ENCODE peak calls at places on chromosome 6, in nine cellular contexts. F, R, X, T, Z, O, Q, G and E are unnamed samples. For H3K27me3 and H3K36me3, the result is how much of the 10 kb centered on the place peaks cover.

GRCh38 chr6:6557871-6558270 is 30.6 kb upstream of the LY86 start:
- DNase-seq in F (no peak), R (no peak), X (no peak), T (no peak), Z (no peak), O (no peak), Q (no peak), G (no peak), E (no peak)

GRCh38 chr6:26032387-26033131 is 54.7 kb upstream of the HFE start:
- DNase-seq in F (no peak), R (no peak), X (peak), T (peak), Z (peak), O (no peak), Q (peak), G (no peak), E (no peak)

GRCh38 chr6:121413831-121414368 is 21.5 kb upstream of the GJA1 start:
- DNase-seq in F (no peak), R (peak), X (no peak), T (peak), Z (no peak), O (no peak), Q (no peak), G (no peak), E (no peak)

GRCh38 chr6:79810878-79811277 is 136.5 kb downstream of the ELOVL4 start:
- DNase-seq in F (no peak), R (no peak), X (no peak), T (no peak), Z (no peak), O (no peak), Q (no peak), G (no peak), E (no peak)

GRCh38 chr6:123448306-123448884 is 188.4 kb downstream of the TRDN start:
- DNase-seq in F (no peak), R (no peak), X (no peak), T (no peak), Z (no peak), O (no peak), Q (no peak), G (no peak), E (no peak)

GRCh38 chr6:141685416-141685815 is 447.3 kb upstream of the GJE1 start:
- DNase-seq in F (no peak), R (peak), X (no peak), T (no peak), Z (peak), O (no peak), Q (no peak), G (no peak), E (no peak)

GRCh38 chr6:81741689-81742088 is 10.8 kb downstream of the TENT5A start:
- DNase-seq in F (no peak), R (no peak), X (no peak), T (no peak), Z (no peak), O (no peak), Q (no peak), G (no peak), E (no peak)

GRCh38 chr6:170083236-170084051 is 207.4 kb downstream of the DLL1 start:
- DNase-seq in F (no peak), R (no peak), X (no peak), T (no peak), Z (no peak), O (no peak), Q (no peak), G (peak), E (no peak)

GRCh38 chr6:133396630-133397335 is 155.6 kb downstream of the EYA4 start:
- DNase-seq in F (no peak), R (peak), X (no peak), T (no peak), Z (peak), O (no peak), Q (no peak), G (no peak), E (no peak)

GRCh38 chr6:10613077-10613476 is 81.3 kb downstream of the C6orf52 start:
- DNase-seq in F (no peak), R (peak), X (no peak), T (peak), Z (no peak), O (no peak), Q (no peak), G (no peak), E (no peak)

GRCh38 chr6:106693343-106693742 is 64.0 kb downstream of the QRSL1 start:
- DNase-seq in F (no peak), R (no peak), X (no peak), T (no peak), Z (no peak), O (no peak), Q (no peak), G (no peak), E (no peak)
- H3K27me3 ChIP-seq in F (under half), R (under half), X (under half), T (under half), Z (under half), O (under half), Q (under half), G (under half), E (under half)

DNA sequence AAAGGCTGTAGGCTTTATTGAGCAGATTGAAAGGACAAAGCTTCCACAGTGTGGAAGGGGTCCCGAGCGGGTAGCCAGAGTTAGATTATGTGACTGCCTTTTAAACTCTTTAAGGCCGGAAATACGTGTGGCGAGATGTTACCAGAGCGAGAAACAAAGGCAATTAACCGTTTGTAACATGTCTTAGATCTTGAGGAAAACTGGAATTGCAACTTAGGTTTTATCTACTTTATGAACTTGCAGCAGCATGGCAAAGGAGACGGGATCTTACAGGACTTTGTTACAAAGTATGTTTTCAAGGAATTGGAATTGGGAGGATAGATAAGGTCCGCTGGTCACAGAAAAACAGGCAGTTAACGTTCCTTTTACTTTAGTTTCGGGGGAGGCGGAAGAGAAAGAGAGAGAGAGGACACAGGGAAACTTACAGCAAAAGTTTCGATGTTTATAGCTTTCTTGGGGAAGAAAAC is 594.7 kb upstream of the ADGRB3 start:
- DNase-seq in F (no peak), R (no peak), X (peak), T (no peak), Z (no peak), O (no peak), Q (no peak), G (no peak), E (no peak)
- H3K4me3 ChIP-seq in F (peak), R (peak), X (peak), T (no peak), Z (no peak), O (no peak), Q (no peak), G (no peak), E (peak)

DNA sequence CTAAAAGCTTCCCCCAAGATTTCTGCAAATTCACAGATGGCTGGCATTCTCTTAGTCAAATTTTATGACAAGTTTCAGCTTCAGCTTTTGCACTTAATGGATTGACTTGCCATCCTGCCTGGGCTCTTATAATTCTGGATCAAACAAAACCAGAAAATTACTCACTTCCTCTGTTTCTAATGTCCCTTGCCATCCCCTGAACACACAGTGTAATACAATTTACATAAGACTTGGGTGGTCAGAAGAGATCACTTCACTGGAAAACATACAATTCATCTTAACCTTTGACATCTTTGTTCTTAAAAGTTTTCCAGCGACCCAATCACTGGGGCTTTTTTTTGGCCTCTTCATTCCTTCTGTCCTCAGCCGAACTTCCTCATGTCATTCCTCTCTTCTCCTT is 199.0 kb downstream of the ARHGAP18 start:
- DNase-seq in F (no peak), R (no peak), X (peak), T (peak), Z (no peak), O (no peak), Q (peak), G (no peak), E (no peak)
- H3K36me3 ChIP-seq in F (half or more), R (half or more), X (under half), T (under half), Z (under half), O (under half), Q (under half), G (under half), E (under half)

GRCh38 chr6:1601616-1602355 is 7.9 kb upstream of the FOXC1 start:
- DNase-seq in F (no peak), R (no peak), X (no peak), T (no peak), Z (no peak), O (no peak), Q (no peak), G (no peak), E (no peak)
- H3K27me3 ChIP-seq in F (under half), R (half or more), X (under half), T (under half), Z (under half), O (under half), Q (under half), G (under half), E (under half)

DNA sequence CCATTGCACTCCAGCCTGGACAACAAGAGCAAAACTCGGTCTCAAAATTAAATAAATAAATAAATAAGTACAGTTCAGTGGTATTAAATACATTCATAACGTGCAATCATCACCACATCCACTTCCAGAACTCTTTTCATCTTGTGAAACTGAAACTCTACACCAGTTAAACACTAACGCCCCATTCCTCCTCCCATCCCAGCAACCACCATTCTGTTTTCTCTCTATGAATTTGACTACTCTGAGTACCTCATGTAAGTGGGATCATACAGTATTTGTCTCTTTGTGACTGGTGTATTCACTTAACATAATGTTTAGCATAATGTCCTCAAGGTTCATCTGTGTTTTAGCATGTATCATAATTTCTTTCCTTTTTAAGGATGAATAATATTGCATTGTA is 29.1 kb upstream of the SCML4 start:
- DNase-seq in F (no peak), R (no peak), X (no peak), T (no peak), Z (no peak), O (no peak), Q (no peak), G (no peak), E (no peak)
- H3K4me3 ChIP-seq in F (no peak), R (no peak), X (no peak), T (no peak), Z (no peak), O (no peak), Q (no peak), G (no peak), E (no peak)

GRCh38 chr6:39899540-39900295 is 34.5 kb downstream of the MOCS1 start:
- DNase-seq in F (no peak), R (no peak), X (no peak), T (no peak), Z (peak), O (no peak), Q (no peak), G (peak), E (no peak)
- H3K36me3 ChIP-seq in F (half or more), R (half or more), X (under half), T (under half), Z (under half), O (under half), Q (under half), G (under half), E (half or more)

GRCh38 chr6:34082816-34083215 is 63.1 kb downstream of the GRM4 start:
- DNase-seq in F (no peak), R (no peak), X (no peak), T (no peak), Z (no peak), O (no peak), Q (no peak), G (no peak), E (no peak)

GRCh38 chr6:34083227-34083889 is 62.5 kb downstream of the GRM4 start:
- DNase-seq in F (no peak), R (no peak), X (no peak), T (no peak), Z (no peak), O (no peak), Q (no peak), G (no peak), E (no peak)

GRCh38 chr6:34082348-34082747 is 63.5 kb downstream of the GRM4 start:
- DNase-seq in F (no peak), R (no peak), X (no peak), T (no peak), Z (no peak), O (no peak), Q (no peak), G (no peak), E (no peak)

GRCh38 chr6:34075906-34076305 is 70.0 kb downstream of the GRM4 start:
- DNase-seq in F (no peak), R (no peak), X (no peak), T (no peak), Z (no peak), O (no peak), Q (no peak), G (no peak), E (no peak)

GRCh38 chr6:34079899-34080298 is 66.0 kb downstream of the GRM4 start:
- DNase-seq in F (no peak), R (no peak), X (no peak), T (no peak), Z (no peak), O (no peak), Q (no peak), G (no peak), E (no peak)
- H3K27me3 ChIP-seq in F (under half), R (half or more), X (under half), T (under half), Z (under half), O (under half), Q (under half), G (under half), E (under half)

GRCh38 chr6:27451660-27452390 is 21.1 kb downstream of the ZNF184 start:
- DNase-seq in F (no peak), R (no peak), X (no peak), T (no peak), Z (no peak), O (no peak), Q (no peak), G (no peak), E (no peak)
- H3K4me3 ChIP-seq in F (no peak), R (peak), X (no peak), T (no peak), Z (no peak), O (no peak), Q (no peak), G (no peak), E (no peak)